ENCODE peak calls at places on chromosomes 5 and 9, in seven cellular contexts. One of them, this sample, is unnamed.

GRCh38 chr5:150168864-150169263 is 2.3 kb downstream of the CDX1 start:
- DNase-seq in NCI-H1092 treated with DMSO at 0.1 percent for 48 hours: no peak
- DNase-seq in stimulated activated CD8-positive, alpha-beta memory T cell treated with anti-CD3 and anti-CD28 coated beads, Interleukin-4, amount 100 ng/mL, for 1 hour: no peak
- DNase-seq in NCI-H1417 treated with DMSO at 0.1 percent for 48 hours: no peak
- DNase-seq in SW480: no peak
- DNase-seq in stimulated activated CD4-positive, alpha-beta T cell treated with anti-CD3 and anti-CD28 coated beads, Interleukin-12 subunit alpha, Interleukin-12 subunit beta, amount 100 ng/mL, for 48 hours: no peak
- DNase-seq in activated naive CD4-positive, alpha-beta T cell treated with anti-CD3 and anti-CD28 coated beads for 36 hours: no peak
- DNase-seq in this sample: peak

GRCh38 chr9:63816742-63817621 is 1468.0 kb downstream of the FOXD4L5 start:
- DNase-seq in stimulated activated CD4-positive, alpha-beta T cell treated with anti-CD3 and anti-CD28 coated beads, Interleukin-12 subunit alpha, Interleukin-12 subunit beta, amount 100 ng/mL, for 48 hours: peak
- DNase-seq in NCI-H1092 treated with DMSO at 0.1 percent for 48 hours: no peak
- DNase-seq in NCI-H1417 treated with DMSO at 0.1 percent for 48 hours: no peak
- DNase-seq in stimulated activated CD8-positive, alpha-beta memory T cell treated with anti-CD3 and anti-CD28 coated beads, Interleukin-4, amount 100 ng/mL, for 1 hour: peak
- DNase-seq in SW480: peak
- DNase-seq in activated naive CD4-positive, alpha-beta T cell treated with anti-CD3 and anti-CD28 coated beads for 36 hours: peak
- DNase-seq in this sample: no peak

GRCh38 chr9:129569506-129570449 is 51.1 kb downstream of the C9orf50 start:
- DNase-seq in NCI-H1417 treated with DMSO at 0.1 percent for 48 hours: no peak
- DNase-seq in SW480: peak
- DNase-seq in activated naive CD4-positive, alpha-beta T cell treated with anti-CD3 and anti-CD28 coated beads for 36 hours: no peak
- DNase-seq in stimulated activated CD4-positive, alpha-beta T cell treated with anti-CD3 and anti-CD28 coated beads, Interleukin-12 subunit alpha, Interleukin-12 subunit beta, amount 100 ng/mL, for 48 hours: no peak
- DNase-seq in stimulated activated CD8-positive, alpha-beta memory T cell treated with anti-CD3 and anti-CD28 coated beads, Interleukin-4, amount 100 ng/mL, for 1 hour: no peak
- DNase-seq in NCI-H1092 treated with DMSO at 0.1 percent for 48 hours: no peak
- DNase-seq in this sample: peak

GRCh38 chr5:429453-430188 is 13.4 kb upstream of the EXOC3 start:
- DNase-seq in NCI-H1092 treated with DMSO at 0.1 percent for 48 hours: peak
- DNase-seq in SW480: no peak
- DNase-seq in stimulated activated CD8-positive, alpha-beta memory T cell treated with anti-CD3 and anti-CD28 coated beads, Interleukin-4, amount 100 ng/mL, for 1 hour: no peak
- DNase-seq in activated naive CD4-positive, alpha-beta T cell treated with anti-CD3 and anti-CD28 coated beads for 36 hours: no peak
- DNase-seq in NCI-H1417 treated with DMSO at 0.1 percent for 48 hours: no peak
- DNase-seq in stimulated activated CD4-positive, alpha-beta T cell treated with anti-CD3 and anti-CD28 coated beads, Interleukin-12 subunit alpha, Interleukin-12 subunit beta, amount 100 ng/mL, for 48 hours: no peak
- DNase-seq in this sample: no peak

GRCh38 chr5:54229041-54229780 is 81.2 kb downstream of the ARL15 start:
- DNase-seq in stimulated activated CD8-positive, alpha-beta memory T cell treated with anti-CD3 and anti-CD28 coated beads, Interleukin-4, amount 100 ng/mL, for 1 hour: peak
- DNase-seq in NCI-H1092 treated with DMSO at 0.1 percent for 48 hours: peak
- DNase-seq in activated naive CD4-positive, alpha-beta T cell treated with anti-CD3 and anti-CD28 coated beads for 36 hours: peak
- DNase-seq in NCI-H1417 treated with DMSO at 0.1 percent for 48 hours: no peak
- DNase-seq in stimulated activated CD4-positive, alpha-beta T cell treated with anti-CD3 and anti-CD28 coated beads, Interleukin-12 subunit alpha, Interleukin-12 subunit beta, amount 100 ng/mL, for 48 hours: peak
- DNase-seq in SW480: peak
- DNase-seq in this sample: peak

GRCh38 chr9:8599937-8600336 is 800.4 kb upstream of the DMAC1 start:
- DNase-seq in NCI-H1092 treated with DMSO at 0.1 percent for 48 hours: no peak
- DNase-seq in stimulated activated CD8-positive, alpha-beta memory T cell treated with anti-CD3 and anti-CD28 coated beads, Interleukin-4, amount 100 ng/mL, for 1 hour: no peak
- DNase-seq in NCI-H1417 treated with DMSO at 0.1 percent for 48 hours: no peak
- DNase-seq in activated naive CD4-positive, alpha-beta T cell treated with anti-CD3 and anti-CD28 coated beads for 36 hours: no peak
- DNase-seq in stimulated activated CD4-positive, alpha-beta T cell treated with anti-CD3 and anti-CD28 coated beads, Interleukin-12 subunit alpha, Interleukin-12 subunit beta, amount 100 ng/mL, for 48 hours: no peak
- DNase-seq in SW480: no peak
- DNase-seq in this sample: no peak

GRCh38 chr9:136012651-136013050 is 51.5 kb upstream of the UBAC1 start:
- DNase-seq in stimulated activated CD8-positive, alpha-beta memory T cell treated with anti-CD3 and anti-CD28 coated beads, Interleukin-4, amount 100 ng/mL, for 1 hour: no peak
- DNase-seq in SW480: no peak
- DNase-seq in NCI-H1417 treated with DMSO at 0.1 percent for 48 hours: no peak
- DNase-seq in stimulated activated CD4-positive, alpha-beta T cell treated with anti-CD3 and anti-CD28 coated beads, Interleukin-12 subunit alpha, Interleukin-12 subunit beta, amount 100 ng/mL, for 48 hours: no peak
- DNase-seq in NCI-H1092 treated with DMSO at 0.1 percent for 48 hours: no peak
- DNase-seq in activated naive CD4-positive, alpha-beta T cell treated with anti-CD3 and anti-CD28 coated beads for 36 hours: no peak
- DNase-seq in this sample: no peak

GRCh38 chr9:93096131-93096802 is at the start of gene CARD19:
- DNase-seq in stimulated activated CD8-positive, alpha-beta memory T cell treated with anti-CD3 and anti-CD28 coated beads, Interleukin-4, amount 100 ng/mL, for 1 hour: no peak
- DNase-seq in NCI-H1092 treated with DMSO at 0.1 percent for 48 hours: no peak
- DNase-seq in SW480: peak
- DNase-seq in stimulated activated CD4-positive, alpha-beta T cell treated with anti-CD3 and anti-CD28 coated beads, Interleukin-12 subunit alpha, Interleukin-12 subunit beta, amount 100 ng/mL, for 48 hours: no peak
- DNase-seq in NCI-H1417 treated with DMSO at 0.1 percent for 48 hours: no peak
- DNase-seq in activated naive CD4-positive, alpha-beta T cell treated with anti-CD3 and anti-CD28 coated beads for 36 hours: peak
- DNase-seq in this sample: peak

GRCh38 chr5:98769006-98769255 is 4.5 kb upstream of the RGMB start:
- DNase-seq in stimulated activated CD4-positive, alpha-beta T cell treated with anti-CD3 and anti-CD28 coated beads, Interleukin-12 subunit alpha, Interleukin-12 subunit beta, amount 100 ng/mL, for 48 hours: peak
- DNase-seq in stimulated activated CD8-positive, alpha-beta memory T cell treated with anti-CD3 and anti-CD28 coated beads, Interleukin-4, amount 100 ng/mL, for 1 hour: no peak
- DNase-seq in SW480: no peak
- DNase-seq in NCI-H1417 treated with DMSO at 0.1 percent for 48 hours: no peak
- DNase-seq in NCI-H1092 treated with DMSO at 0.1 percent for 48 hours: no peak
- DNase-seq in activated naive CD4-positive, alpha-beta T cell treated with anti-CD3 and anti-CD28 coated beads for 36 hours: peak
- DNase-seq in this sample: peak